ENCODE peak calls at places on chromosomes 13 and 19, in ten cellular contexts. E is astrocyte, S is colonic mucosa, K is K562, W is heart left ventricle, Z is endothelial cell of umbilical vein, U is fibroblast of lung, H is tibial artery, C is Peyer's patch, G is ascending aorta. B is an unnamed sample.

GRCh38 chr19:52590728-52591127 is 20.6 kb downstream of the ZNF701 start:
- DNase-seq in G (no peak), K (no peak), E (no peak), C (no peak), H (no peak), S (no peak), U (no peak), Z (no peak), W (no peak), B (no peak)

GRCh38 chr19:13428352-13428751 is 77.9 kb downstream of the CACNA1A start:
- DNase-seq in Z (peak; percentile 15), S (peak; percentile 17), H (no peak), C (no peak), K (peak; percentile 32), E (no peak), G (no peak), W (no peak), U (peak; percentile 9), B (peak; percentile 19)

GRCh38 chr13:19155321-19155861 is 26.2 kb downstream of the TUBA3C start:
- DNase-seq in E (no peak), Z (no peak), W (no peak), K (no peak), H (no peak), G (no peak), U (no peak), C (no peak), S (no peak), B (no peak)

GRCh38 chr13:93769607-93770006 is 543.0 kb downstream of the GPC6 start:
- DNase-seq in G (no peak), W (no peak), K (no peak), S (no peak), E (no peak), U (no peak), Z (no peak), H (no peak), C (no peak), B (no peak)

GRCh38 chr13:99191336-99191899 is 9.2 kb upstream of the UBAC2 start:
- DNase-seq in Z (no peak), K (no peak), W (no peak), H (no peak), C (no peak), U (no peak), E (no peak), G (no peak), S (peak; percentile 25), B (no peak)

GRCh38 chr13:53920916-53921315 is 892.3 kb downstream of the OLFM4 start:
- DNase-seq in H (no peak), G (no peak), E (no peak), W (no peak), U (no peak), S (no peak), K (no peak), Z (no peak), C (no peak), B (peak; percentile 3)

GRCh38 chr19:39692822-39693221 is 11.5 kb upstream of the LGALS14 start:
- DNase-seq in W (no peak), Z (no peak), C (no peak), U (no peak), K (no peak), G (no peak), E (no peak), S (no peak), H (no peak), B (no peak)

GRCh38 chr13:50081106-50081898 is 66.1 kb downstream of the KCNRG start:
- DNase-seq in G (peak; percentile 76), E (no peak), H (peak; percentile 60), Z (peak; percentile 53), C (peak; percentile 61), K (peak; percentile 47), W (peak; percentile 66), U (no peak), S (peak; percentile 71), B (peak; percentile 71)

GRCh38 chr13:27432180-27432579 is 7.8 kb downstream of the GTF3A start:
- DNase-seq in K (no peak), G (no peak), C (no peak), S (no peak), Z (no peak), W (no peak), H (no peak), E (no peak), U (no peak), B (no peak)
- H3K4me1 ChIP-seq in K (peaks cover 14% of the 10 kb centered on the region), G (peaks cover 3% of the 10 kb centered on the region), C (no peaks in the 10 kb centered on the region), S (peaks cover 2% of the 10 kb centered on the region), Z (no peaks in the 10 kb centered on the region), W (peaks cover 9% of the 10 kb centered on the region), H (no peaks in the 10 kb centered on the region), E (peaks cover under 1% of the 10 kb centered on the region), U (no peaks in the 10 kb centered on the region), B (no peaks in the 10 kb centered on the region)

DNA sequence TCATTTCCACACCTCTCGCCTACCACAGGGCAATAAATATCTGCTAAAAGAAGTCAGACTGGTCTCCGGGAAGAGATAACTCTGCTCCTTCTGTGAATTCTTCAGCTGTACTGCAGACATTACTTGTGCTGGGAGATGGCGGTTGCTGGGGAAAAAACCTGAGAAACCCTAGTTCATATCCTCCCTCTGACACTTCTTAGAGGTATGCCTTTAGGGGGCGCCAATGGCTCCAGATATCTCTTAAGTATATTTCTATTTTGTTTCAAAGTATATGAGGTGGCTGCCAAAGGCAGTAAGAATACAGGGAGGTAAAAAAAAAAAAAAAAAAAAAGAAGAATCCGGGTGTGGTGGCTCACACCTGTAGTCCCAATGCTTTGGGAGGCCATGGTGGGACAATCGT is 175.2 kb downstream of the PAN3 start:
- DNase-seq in G (no peak), S (no peak), K (no peak), C (no peak), W (no peak), H (no peak), Z (peak; percentile 66), E (no peak), U (peak; percentile 55), B (peak; percentile 22)
- TF ChIP-seq CTCF in G (no peak), S (no peak), K (peak; percentile 11), C (no peak), W (peak; percentile 26), H (no peak), Z (peak; percentile 44), E (peak; percentile 17), U (peak; percentile 24), B (peak; percentile 36)

GRCh38 chr19:3136684-3137055 is 837 bp downstream of the GNA15 start:
- DNase-seq in C (no peak), W (no peak), E (no peak), H (no peak), G (no peak), U (no peak), S (no peak), Z (no peak), K (no peak), B (no peak)

GRCh38 chr19:3137139-3137538 is 1.3 kb downstream of the GNA15 start:
- DNase-seq in H (no peak), S (no peak), Z (no peak), C (no peak), W (no peak), U (peak; percentile 27), E (no peak), G (no peak), K (no peak), B (no peak)

GRCh38 chr19:3133793-3134116 is 2.1 kb upstream of the GNA15 start:
- DNase-seq in U (no peak), S (no peak), C (no peak), W (no peak), K (no peak), Z (no peak), E (no peak), H (no peak), G (no peak), B (no peak)

GRCh38 chr19:3138268-3138667 is 2.4 kb downstream of the GNA15 start:
- DNase-seq in G (no peak), Z (no peak), U (no peak), W (no peak), S (no peak), K (no peak), C (no peak), H (no peak), E (no peak), B (no peak)

DNA sequence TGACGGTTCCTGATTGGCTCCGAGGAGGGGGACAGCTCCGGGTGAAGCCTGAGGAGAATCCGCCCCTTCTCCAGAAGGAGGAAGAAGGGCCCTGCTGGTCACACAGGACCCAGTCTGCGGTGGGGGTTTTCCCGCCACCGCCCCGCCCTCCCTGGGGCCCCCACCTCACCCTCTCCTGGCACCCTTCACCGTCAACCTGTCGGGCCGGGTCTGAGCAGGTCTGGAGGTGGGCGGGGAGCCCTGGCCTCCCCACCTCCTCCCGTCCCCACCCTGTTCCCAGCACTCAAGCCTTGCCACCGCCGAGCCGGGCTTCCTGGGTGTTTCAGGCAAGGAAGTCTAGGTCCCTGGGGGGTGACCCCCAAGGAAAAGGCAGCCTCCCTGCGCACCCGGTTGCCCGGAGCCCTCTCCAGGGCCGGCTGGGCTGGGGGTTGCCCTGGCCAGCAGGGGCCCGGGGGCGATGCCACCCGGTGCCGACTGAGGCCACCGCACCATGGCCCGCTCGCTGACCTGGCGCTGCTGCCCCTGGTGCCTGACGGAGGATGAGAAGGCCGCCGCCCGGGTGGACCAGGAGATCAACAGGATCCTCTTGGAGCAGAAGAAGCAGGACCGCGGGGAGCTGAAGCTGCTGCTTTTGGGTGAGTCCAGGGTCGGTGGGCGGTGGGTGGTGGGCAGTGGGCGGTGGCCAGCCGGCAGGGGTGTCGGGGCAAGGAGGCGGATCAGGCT is at the start of gene GNA15:
- DNase-seq in C (no peak), Z (no peak), G (no peak), K (no peak), S (peak; percentile 53), H (no peak), W (no peak), U (no peak), E (no peak), B (no peak)
- H3K4me1 ChIP-seq in C (no peaks in the 10 kb centered on the region), Z (peaks cover 9% of the 10 kb centered on the region), G (no peaks in the 10 kb centered on the region), K (peaks cover 13% of the 10 kb centered on the region), S (no peaks in the 10 kb centered on the region), H (no peaks in the 10 kb centered on the region), W (peaks cover 8% of the 10 kb centered on the region), U (no peaks in the 10 kb centered on the region), E (peaks cover 9% of the 10 kb centered on the region), B (no peaks in the 10 kb centered on the region)

GRCh38 chr13:41061075-41061913 is at the start of gene WBP4:
- DNase-seq in W (peak; percentile 96), H (peak; percentile 96), U (peak; percentile 98), K (peak; percentile 84), S (peak; percentile 98), Z (peak; percentile 96), G (peak; percentile 96), E (peak; percentile 90), C (peak; percentile 88), B (peak; percentile 91)
- TF ChIP-seq CTCF in W (peak; percentile 31), H (peak; percentile 6), U (no peak), K (peak; percentile 0), S (no peak), Z (no peak), G (no peak), E (no peak), C (no peak), B (no peak)